ENCODE peak calls at places on chromosome 1, in four cellular contexts. X is HS-27A, T is activated T-cell treated with anti-CD3 and anti-CD28 coated beads for 48 hours, Y is mucosa of gallbladder. A is an unnamed sample.

GRCh38 chr1:170518965-170519364 is 13.0 kb upstream of the GORAB start:
- DNase-seq in T (no peak), Y (no peak), X (no peak), A (no peak)

GRCh38 chr1:107135466-107135865 is 5.4 kb upstream of the NTNG1 start:
- DNase-seq in X (no peak), Y (no peak), T (no peak), A (no peak)

GRCh38 chr1:17682403-17682802 is 72.7 kb upstream of the ACTL8 start:
- DNase-seq in T (no peak), X (no peak), Y (no peak), A (no peak)

GRCh38 chr1:218529691-218530310 is 184.7 kb downstream of the TGFB2 start:
- DNase-seq in X (peak), Y (no peak), T (no peak), A (no peak)

GRCh38 chr1:2556277-2557145 is at the start of gene TNFRSF14:
- DNase-seq in T (peak), X (no peak), Y (peak), A (no peak)

GRCh38 chr1:114648503-114648902 is 21.3 kb downstream of the DENND2C start:
- DNase-seq in Y (no peak), X (no peak), T (no peak), A (no peak)

GRCh38 chr1:45205910-45206721 is at the start of gene ZSWIM5:
- DNase-seq in T (peak), Y (peak), X (no peak), A (no peak)

GRCh38 chr1:51843948-51844347 is 34.6 kb downstream of the NRDC start:
- DNase-seq in Y (no peak), T (peak), X (no peak), A (no peak)

GRCh38 chr1:114248162-114248561 is 94.5 kb upstream of the SYT6 start:
- DNase-seq in Y (no peak), X (no peak), T (no peak), A (no peak)

GRCh38 chr1:229434005-229434640 is at the start of gene ACTA1:
- DNase-seq in Y (no peak), T (no peak), X (no peak), A (no peak)

GRCh38 chr1:167246971-167247370 is 26.3 kb downstream of the POU2F1 start:
- DNase-seq in T (no peak), Y (no peak), X (no peak), A (no peak)

GRCh38 chr1:219518168-219518905 is 94.6 kb downstream of the ZC3H11B start:
- DNase-seq in Y (no peak), X (peak), T (no peak), A (peak)

GRCh38 chr1:218475275-218475674 is 130.1 kb downstream of the TGFB2 start:
- DNase-seq in X (no peak), Y (no peak), T (no peak), A (peak)

GRCh38 chr1:205314986-205315618 is 6.4 kb downstream of the NUAK2 start:
- DNase-seq in T (no peak), X (no peak), Y (no peak), A (no peak)

GRCh38 chr1:216450252-216450651 is 27.0 kb upstream of the USH2A start:
- DNase-seq in T (no peak), Y (no peak), X (no peak), A (no peak)

GRCh38 chr1:193545171-193545570 is 358.8 kb upstream of the B3GALT2 start:
- DNase-seq in X (no peak), Y (no peak), T (no peak), A (no peak)

GRCh38 chr1:156608981-156609380 is 7.7 kb upstream of the GPATCH4 start:
- DNase-seq in Y (no peak), T (peak), X (no peak), A (no peak)

GRCh38 chr1:211548321-211549091 is 30.5 kb downstream of the SLC30A1 start:
- DNase-seq in X (no peak), T (no peak), Y (peak), A (no peak)

GRCh38 chr1:205538211-205538840 is 33.9 kb downstream of the CDK18 start:
- DNase-seq in X (no peak), Y (no peak), T (no peak), A (no peak)

GRCh38 chr1:65846911-65847310 is 54.2 kb downstream of the PDE4B start:
- DNase-seq in T (no peak), X (no peak), Y (no peak), A (no peak)

GRCh38 chr1:208534604-208534907 is 290.4 kb upstream of the PLXNA2 start:
- DNase-seq in Y (no peak), X (no peak), T (no peak), A (no peak)

GRCh38 chr1:232335261-232335660 is 294.7 kb downstream of the SIPA1L2 start:
- DNase-seq in X (no peak), T (no peak), Y (no peak), A (no peak)

GRCh38 chr1:65066766-65067490 is 81.1 kb upstream of the AK4 start:
- DNase-seq in Y (peak), X (peak), T (peak), A (peak)

GRCh38 chr1:175951627-175952026 is 208.2 kb upstream of the TNR start:
- DNase-seq in Y (no peak), T (no peak), X (no peak), A (no peak)